ENCODE peak calls at places on chromosomes 1 and 21, in four cellular contexts. R is HepG2, D is WTC11, G is K562. Y is an unnamed sample.

GRCh38 chr21:40433575-40433974 is 413.4 kb downstream of the DSCAM start:
- DNase-seq in D (no peak), G (no peak), R (no peak), Y (no peak)

GRCh38 chr1:168609133-168609715 is 32.8 kb downstream of the XCL1 start:
- DNase-seq in D (peak; percentile 18), G (no peak), R (no peak), Y (no peak)

GRCh38 chr1:156308078-156308477 is 9.0 kb upstream of the VHLL start:
- DNase-seq in R (no peak), D (no peak), G (peak; percentile 36), Y (no peak)

GRCh38 chr1:212291505-212292134 is 6.4 kb downstream of the PPP2R5A start:
- DNase-seq in G (peak; percentile 37), R (peak; percentile 50), D (no peak), Y (peak; percentile 71)

GRCh38 chr1:222974496-222974895 is 159.7 kb downstream of the DISP1 start:
- DNase-seq in G (no peak), R (no peak), D (no peak), Y (no peak)

GRCh38 chr1:199242162-199242561 is 603.3 kb downstream of the PTPRC start:
- DNase-seq in D (no peak), R (peak; percentile 21), G (no peak), Y (no peak)

GRCh38 chr1:86507935-86508582 is 38.8 kb upstream of the CLCA4 start:
- DNase-seq in G (no peak), D (peak; percentile 24), R (no peak), Y (no peak)

GRCh38 chr1:175548774-175549173 is 194.6 kb downstream of the TNR start:
- DNase-seq in G (no peak), D (no peak), R (no peak), Y (no peak)

GRCh38 chr21:42860345-42860744 is 19.0 kb downstream of the WDR4 start:
- DNase-seq in R (no peak), D (no peak), G (no peak), Y (no peak)

GRCh38 chr1:204074274-204075115 is 1.6 kb downstream of the SOX13 start:
- DNase-seq in D (no peak), G (no peak), R (peak; percentile 87), Y (peak; percentile 82)

GRCh38 chr1:225882699-225883615 is 777 bp upstream of the TMEM63A start:
- DNase-seq in G (peak; percentile 77), D (peak; percentile 42), R (peak; percentile 15), Y (peak; percentile 84)

GRCh38 chr1:213110349-213111300 is 59.6 kb downstream of the RPS6KC1 start:
- DNase-seq in R (no peak), G (no peak), D (no peak), Y (no peak)

GRCh38 chr1:241779897-241780296 is 68.1 kb upstream of the EXO1 start:
- DNase-seq in G (no peak), R (no peak), D (no peak), Y (no peak)

GRCh38 chr21:36882776-36883175 is 83.7 kb downstream of the HLCS start:
- DNase-seq in R (no peak), D (no peak), G (no peak), Y (no peak)

GRCh38 chr1:151715726-151716404 is 738 bp downstream of the CELF3 start:
- DNase-seq in R (peak; percentile 55), D (peak; percentile 67), G (peak; percentile 50), Y (peak; percentile 89)

GRCh38 chr1:58782308-58783089 is 1.3 kb downstream of the JUN start:
- DNase-seq in R (no peak), D (peak; percentile 63), G (peak; percentile 25), Y (peak; percentile 77)

GRCh38 chr1:16984717-16985116 is 4.3 kb upstream of the MFAP2 start:
- DNase-seq in D (no peak), G (no peak), R (no peak), Y (peak; percentile 76)

GRCh38 chr21:34351786-34352241 is 12.0 kb upstream of the KCNE2 start:
- DNase-seq in R (peak; percentile 80), D (no peak), G (peak; percentile 61), Y (peak; percentile 66)

GRCh38 chr1:228810855-228811654 is 75.8 kb downstream of the RHOU start:
- DNase-seq in D (no peak), G (no peak), R (no peak), Y (no peak)

GRCh38 chr21:25350056-25350455 is 257.2 kb downstream of the MRPL39 start:
- DNase-seq in G (peak; percentile 16), D (peak; percentile 71), R (no peak), Y (peak; percentile 25)
- TF ChIP-seq FOXJ3 in G (no peak), D (no peak), R (no peak), Y (no peak)

GRCh38 chr1:192130175-192130574 is 28.1 kb upstream of the RGS18 start:
- DNase-seq in R (no peak), G (no peak), D (no peak), Y (no peak)

GRCh38 chr1:192131914-192132313 is 26.3 kb upstream of the RGS18 start:
- DNase-seq in R (no peak), G (no peak), D (no peak), Y (no peak)

DNA sequence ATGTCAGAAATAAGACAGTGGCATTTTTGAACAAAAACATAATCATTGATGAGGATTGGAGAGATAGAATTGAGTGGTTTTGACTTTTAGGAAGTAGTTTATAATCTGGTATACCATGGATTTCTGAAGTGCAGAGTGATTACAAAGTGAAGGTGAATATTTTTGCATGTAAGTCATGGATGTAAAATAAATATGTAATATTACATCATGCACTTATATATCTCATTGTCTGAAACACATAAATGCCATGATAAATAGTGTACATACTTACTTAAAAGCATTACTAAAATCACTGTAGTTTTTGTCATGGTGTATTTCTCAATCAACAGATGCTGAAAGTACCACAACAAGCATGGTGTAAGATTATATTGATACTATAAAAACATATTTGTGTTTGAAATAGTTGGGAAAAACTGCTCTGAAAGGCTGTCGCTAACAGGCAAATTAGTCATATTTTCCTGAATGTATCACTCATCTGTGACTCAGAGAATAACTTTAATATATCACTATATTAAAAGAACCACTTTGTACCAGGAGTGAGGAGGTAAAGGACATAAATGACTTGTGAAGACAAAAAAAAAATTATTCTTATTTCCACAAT is 24.8 kb upstream of the RGS18 start:
- DNase-seq in R (no peak), G (no peak), D (no peak), Y (no peak)
- TF ChIP-seq FOXJ3 in R (no peak), G (no peak), D (no peak), Y (no peak)

DNA sequence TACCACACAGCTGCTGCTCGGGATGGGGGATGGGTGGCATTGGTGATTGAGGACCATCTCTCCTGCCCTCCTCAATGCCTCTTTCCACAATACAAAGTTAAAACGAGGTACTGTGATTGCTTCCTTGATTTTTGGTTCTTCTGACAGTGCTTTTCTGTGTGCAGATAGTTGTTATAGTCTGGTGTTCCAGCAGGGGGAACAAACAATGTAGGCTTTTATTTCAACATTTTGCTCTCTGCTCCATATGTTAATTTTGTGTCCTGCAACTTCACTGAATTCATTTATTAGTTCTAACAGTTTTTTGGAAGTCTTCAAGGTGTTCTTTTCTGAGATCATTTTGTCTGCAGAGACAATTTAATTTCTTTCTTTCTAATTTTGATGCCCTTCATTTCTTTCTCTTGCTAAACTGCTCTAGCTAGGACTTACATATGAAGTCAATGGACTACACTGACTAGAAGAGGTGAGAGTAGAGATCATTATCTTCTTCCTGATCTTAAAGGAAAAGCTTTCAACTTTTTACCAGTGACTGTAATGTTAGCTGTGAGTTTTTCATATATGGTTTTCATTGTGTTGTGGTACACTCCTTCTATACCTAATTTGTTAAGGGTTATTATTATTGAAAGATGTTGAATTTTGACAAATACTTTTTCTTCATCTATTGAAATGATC is 45.4 kb downstream of the TNFSF18 start:
- DNase-seq in D (no peak), G (no peak), R (no peak), Y (no peak)
- TF ChIP-seq FOXJ3 in D (no peak), G (no peak), R (no peak), Y (no peak)

DNA sequence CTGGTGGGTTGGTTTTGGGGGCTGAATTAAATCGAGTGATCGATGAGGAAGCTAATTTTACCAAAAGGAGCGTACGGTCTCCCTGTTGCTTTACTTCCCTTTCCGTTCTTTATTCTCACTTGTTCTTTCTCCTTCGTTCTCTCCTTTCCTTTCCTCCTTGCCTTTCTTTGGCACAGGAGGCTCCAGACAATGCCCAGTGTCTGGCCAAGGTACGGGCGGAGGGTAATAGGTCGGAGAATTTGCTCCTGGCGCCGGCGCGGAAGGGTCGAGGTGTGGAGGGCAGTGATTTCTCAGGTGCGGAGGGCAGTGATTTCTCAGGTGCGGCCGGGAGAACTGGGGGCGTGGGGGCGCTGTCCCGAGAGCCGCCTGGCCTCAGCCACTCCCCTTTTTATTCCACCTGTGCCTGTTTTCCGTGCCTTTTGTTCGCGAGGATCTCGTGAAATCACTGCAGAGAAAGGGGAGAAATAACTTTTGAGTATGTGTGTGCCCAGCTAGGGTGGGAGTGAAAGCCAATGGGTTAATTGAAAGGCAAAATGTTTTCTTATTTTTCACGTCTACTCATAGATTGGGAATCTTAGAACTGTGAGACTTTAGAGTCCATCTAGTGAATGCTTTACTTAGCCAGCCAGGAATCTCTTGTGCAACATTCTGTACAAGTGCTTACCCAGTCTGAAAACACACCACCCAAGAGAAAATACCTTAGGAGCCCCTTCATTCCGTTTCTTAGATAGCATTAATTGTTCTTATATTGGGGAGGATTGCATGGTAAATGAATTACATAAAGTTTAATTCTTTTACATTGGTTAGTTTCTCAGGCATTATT is 1.3 kb downstream of the FNBP1L start:
- DNase-seq in R (peak; percentile 12), D (peak; percentile 77), G (no peak), Y (peak; percentile 44)
- TF ChIP-seq FOXJ3 in R (no peak), D (no peak), G (no peak), Y (no peak)

GRCh38 chr1:10339815-10340214 is 59.0 kb upstream of the PGD start:
- DNase-seq in D (peak; percentile 60), G (peak; percentile 92), R (no peak), Y (peak; percentile 85)
- TF ChIP-seq FOXJ3 in D (no peak), G (no peak), R (no peak), Y (no peak)

GRCh38 chr21:19256934-19257660 is 853.5 kb upstream of the TMPRSS15 start:
- DNase-seq in D (no peak), R (no peak), G (no peak), Y (no peak)
- TF ChIP-seq FOXJ3 in D (no peak), R (no peak), G (no peak), Y (no peak)

GRCh38 chr1:92219028-92219427 is 1.3 kb downstream of the C1orf146 start:
- DNase-seq in D (no peak), R (no peak), G (no peak), Y (no peak)
- TF ChIP-seq FOXJ3 in D (no peak), R (no peak), G (no peak), Y (no peak)

GRCh38 chr1:55262822-55263221 is 47.7 kb upstream of the USP24 start:
- DNase-seq in R (no peak), G (no peak), D (no peak), Y (no peak)
- TF ChIP-seq FOXJ3 in R (no peak), G (no peak), D (no peak), Y (no peak)

GRCh38 chr1:41041866-41042265 is 20.3 kb upstream of the SLFNL1 start:
- DNase-seq in R (no peak), G (no peak), D (no peak), Y (no peak)
- TF ChIP-seq FOXJ3 in R (no peak), G (no peak), D (no peak), Y (no peak)

Y was measured in SK-N-SH.